ENCODE peak calls at places on chromosomes 5 and 9, in four cellular contexts. One of them, this sample, is unnamed.
A peak's percentile ranks its signal among the peaks of the same experiment; 100 is the strongest.

GRCh38 chr9:17669206-17669605 is 90.3 kb downstream of the SH3GL2 start:
- DNase-seq in suprapubic skin: no peak
- DNase-seq in IMR-90: no peak
- DNase-seq in coronary artery: no peak
- DNase-seq in this sample: no peak

GRCh38 chr5:56011835-56012234 is 17.1 kb upstream of the IL6ST start:
- DNase-seq in suprapubic skin: no peak
- DNase-seq in IMR-90: peak; percentile 97
- DNase-seq in coronary artery: no peak
- DNase-seq in this sample: no peak

GRCh38 chr9:129703667-129704355 is 38.4 kb downstream of the PRRX2 start:
- DNase-seq in suprapubic skin: peak; percentile 79
- DNase-seq in IMR-90: no peak
- DNase-seq in coronary artery: peak; percentile 89
- DNase-seq in this sample: no peak

GRCh38 chr5:136209346-136209910 is 16.5 kb upstream of the SMIM32 start:
- DNase-seq in suprapubic skin: no peak
- DNase-seq in IMR-90: no peak
- DNase-seq in coronary artery: no peak
- DNase-seq in this sample: no peak

GRCh38 chr5:84403773-84404172 is 19.1 kb upstream of the EDIL3 start:
- DNase-seq in suprapubic skin: no peak
- DNase-seq in IMR-90: peak; percentile 97
- DNase-seq in coronary artery: no peak
- DNase-seq in this sample: no peak

GRCh38 chr9:34559616-34560546 is 29.6 kb downstream of the CNTFR start:
- DNase-seq in suprapubic skin: no peak
- DNase-seq in IMR-90: peak; percentile 59
- DNase-seq in coronary artery: no peak
- DNase-seq in this sample: no peak

GRCh38 chr9:137167752-137168574 is 1.9 kb downstream of the LRRC26 start:
- DNase-seq in suprapubic skin: no peak
- DNase-seq in IMR-90: no peak
- DNase-seq in coronary artery: no peak
- DNase-seq in this sample: no peak

GRCh38 chr9:114588671-114589526 is 1.3 kb downstream of the ATP6V1G1 start:
- DNase-seq in suprapubic skin: no peak
- DNase-seq in IMR-90: peak; percentile 84
- DNase-seq in coronary artery: no peak
- DNase-seq in this sample: no peak

GRCh38 chr9:112894699-112895098 is 4.0 kb upstream of the SLC46A2 start:
- DNase-seq in suprapubic skin: no peak
- DNase-seq in IMR-90: no peak
- DNase-seq in coronary artery: no peak
- DNase-seq in this sample: no peak

GRCh38 chr5:92945630-92946097 is 635.4 kb downstream of the NR2F1-AS1 start:
- DNase-seq in suprapubic skin: no peak
- DNase-seq in IMR-90: peak; percentile 28
- DNase-seq in coronary artery: no peak
- DNase-seq in this sample: no peak

GRCh38 chr9:106921341-106921899 is 58.5 kb downstream of the ZNF462 start:
- DNase-seq in suprapubic skin: no peak
- DNase-seq in IMR-90: peak; percentile 84
- DNase-seq in coronary artery: no peak
- DNase-seq in this sample: no peak

GRCh38 chr9:114339130-114339908 is 9.7 kb downstream of the ORM2 start:
- DNase-seq in suprapubic skin: no peak
- DNase-seq in IMR-90: peak; percentile 47
- DNase-seq in coronary artery: no peak
- DNase-seq in this sample: no peak

GRCh38 chr5:191949-192690 is 825 bp downstream of the LRRC14B start:
- DNase-seq in suprapubic skin: no peak
- DNase-seq in IMR-90: no peak
- DNase-seq in coronary artery: no peak
- DNase-seq in this sample: no peak

GRCh38 chr5:158905281-158905680 is 194.4 kb downstream of the EBF1 start:
- DNase-seq in suprapubic skin: no peak
- DNase-seq in IMR-90: no peak
- DNase-seq in coronary artery: no peak
- DNase-seq in this sample: no peak

GRCh38 chr9:136618578-136619547 is 43.9 kb upstream of the EGFL7 start:
- DNase-seq in suprapubic skin: no peak
- DNase-seq in IMR-90: no peak
- DNase-seq in coronary artery: no peak
- DNase-seq in this sample: no peak

GRCh38 chr5:154734670-154735248 is 20.4 kb upstream of the LARP1 start:
- DNase-seq in suprapubic skin: no peak
- DNase-seq in IMR-90: no peak
- DNase-seq in coronary artery: no peak
- DNase-seq in this sample: no peak

GRCh38 chr9:12195456-12195855 is 497.7 kb upstream of the TYRP1 start:
- DNase-seq in suprapubic skin: no peak
- DNase-seq in IMR-90: no peak
- DNase-seq in coronary artery: no peak
- DNase-seq in this sample: no peak

GRCh38 chr9:131585375-131585774 is 40.1 kb downstream of the PRRT1B start:
- DNase-seq in suprapubic skin: no peak
- DNase-seq in IMR-90: peak; percentile 7
- DNase-seq in coronary artery: no peak
- DNase-seq in this sample: no peak

GRCh38 chr5:149728303-149728702 is 1.8 kb upstream of the PPARGC1B start:
- DNase-seq in suprapubic skin: no peak
- DNase-seq in IMR-90: no peak
- DNase-seq in coronary artery: no peak
- DNase-seq in this sample: peak; percentile 29

GRCh38 chr5:146877178-146877681 is 1.3 kb downstream of the PPP2R2B start:
- DNase-seq in suprapubic skin: no peak
- DNase-seq in IMR-90: no peak
- DNase-seq in coronary artery: no peak
- DNase-seq in this sample: no peak

GRCh38 chr9:34983209-34983608 is 6.3 kb upstream of the DNAJB5 start:
- DNase-seq in suprapubic skin: no peak
- DNase-seq in IMR-90: no peak
- DNase-seq in coronary artery: peak; percentile 47
- DNase-seq in this sample: no peak

GRCh38 chr5:62317810-62318209 is 11.8 kb downstream of the KIF2A start:
- DNase-seq in suprapubic skin: no peak
- DNase-seq in IMR-90: no peak
- DNase-seq in coronary artery: no peak
- DNase-seq in this sample: no peak

GRCh38 chr9:128358861-128359260 is 12.3 kb upstream of the URM1 start:
- DNase-seq in suprapubic skin: no peak
- DNase-seq in IMR-90: no peak
- DNase-seq in coronary artery: no peak
- DNase-seq in this sample: no peak

GRCh38 chr5:62375627-62376026 is 28.1 kb downstream of the DIMT1 start:
- DNase-seq in suprapubic skin: no peak
- DNase-seq in IMR-90: no peak
- DNase-seq in coronary artery: no peak
- DNase-seq in this sample: no peak

GRCh38 chr9:137551656-137552534 is at the start of gene MRPL41:
- DNase-seq in suprapubic skin: peak; percentile 90
- DNase-seq in IMR-90: peak; percentile 68
- DNase-seq in coronary artery: peak; percentile 90
- DNase-seq in this sample: peak; percentile 95

GRCh38 chr5:170484459-170484831 is 19.4 kb upstream of the KCNIP1 start:
- DNase-seq in suprapubic skin: no peak
- DNase-seq in IMR-90: no peak
- DNase-seq in coronary artery: no peak
- DNase-seq in this sample: peak; percentile 15

GRCh38 chr9:109139851-109140250 is 20.1 kb upstream of the TMEM245 start:
- DNase-seq in suprapubic skin: no peak
- DNase-seq in IMR-90: no peak
- DNase-seq in coronary artery: no peak
- DNase-seq in this sample: no peak

GRCh38 chr9:119004618-119004990 is 364.6 kb downstream of the BRINP1 start:
- DNase-seq in suprapubic skin: peak; percentile 67
- DNase-seq in IMR-90: peak; percentile 6
- DNase-seq in coronary artery: peak; percentile 94
- DNase-seq in this sample: no peak

GRCh38 chr9:76219555-76220151 is 174.6 kb downstream of the RFK start:
- DNase-seq in suprapubic skin: no peak
- DNase-seq in IMR-90: peak; percentile 10
- DNase-seq in coronary artery: no peak
- DNase-seq in this sample: no peak

GRCh38 chr5:13943691-13944090 is 797 bp downstream of the DNAH5 start:
- DNase-seq in suprapubic skin: no peak
- DNase-seq in IMR-90: no peak
- DNase-seq in coronary artery: no peak
- DNase-seq in this sample: no peak

GRCh38 chr9:78212868-78213267 is 23.0 kb upstream of the CEP78 start:
- DNase-seq in suprapubic skin: no peak
- DNase-seq in IMR-90: no peak
- DNase-seq in coronary artery: no peak
- DNase-seq in this sample: no peak

GRCh38 chr9:78210841-78211301 is 25.0 kb upstream of the CEP78 start:
- DNase-seq in suprapubic skin: no peak
- DNase-seq in IMR-90: no peak
- DNase-seq in coronary artery: no peak
- DNase-seq in this sample: no peak

GRCh38 chr9:78214492-78214891 is 21.4 kb upstream of the CEP78 start:
- DNase-seq in suprapubic skin: no peak
- DNase-seq in IMR-90: no peak
- DNase-seq in coronary artery: no peak
- DNase-seq in this sample: no peak

GRCh38 chr9:78215706-78216105 is 20.2 kb upstream of the CEP78 start:
- DNase-seq in suprapubic skin: no peak
- DNase-seq in IMR-90: peak; percentile 31
- DNase-seq in coronary artery: no peak
- DNase-seq in this sample: no peak

GRCh38 chr9:78213696-78214095 is 22.2 kb upstream of the CEP78 start:
- DNase-seq in suprapubic skin: no peak
- DNase-seq in IMR-90: no peak
- DNase-seq in coronary artery: no peak
- DNase-seq in this sample: no peak
- TF ChIP-seq CTCF in suprapubic skin: no peak
- TF ChIP-seq CTCF in IMR-90: no peak
- TF ChIP-seq CTCF in coronary artery: no peak
- TF ChIP-seq CTCF in this sample: peak; percentile 54

GRCh38 chr5:131265318-131265803 is 1.5 kb downstream of the CDC42SE2 start:
- DNase-seq in suprapubic skin: no peak
- DNase-seq in IMR-90: peak; percentile 38
- DNase-seq in coronary artery: no peak
- DNase-seq in this sample: no peak
- TF ChIP-seq CTCF in suprapubic skin: no peak
- TF ChIP-seq CTCF in IMR-90: peak; percentile 30
- TF ChIP-seq CTCF in coronary artery: no peak
- TF ChIP-seq CTCF in this sample: peak; percentile 71

GRCh38 chr9:89564257-89564878 is 40.4 kb upstream of the GADD45G start:
- DNase-seq in suprapubic skin: no peak
- DNase-seq in IMR-90: no peak
- DNase-seq in coronary artery: no peak
- DNase-seq in this sample: no peak
- TF ChIP-seq CTCF in suprapubic skin: no peak
- TF ChIP-seq CTCF in IMR-90: no peak
- TF ChIP-seq CTCF in coronary artery: no peak
- TF ChIP-seq CTCF in this sample: peak; percentile 29

DNA sequence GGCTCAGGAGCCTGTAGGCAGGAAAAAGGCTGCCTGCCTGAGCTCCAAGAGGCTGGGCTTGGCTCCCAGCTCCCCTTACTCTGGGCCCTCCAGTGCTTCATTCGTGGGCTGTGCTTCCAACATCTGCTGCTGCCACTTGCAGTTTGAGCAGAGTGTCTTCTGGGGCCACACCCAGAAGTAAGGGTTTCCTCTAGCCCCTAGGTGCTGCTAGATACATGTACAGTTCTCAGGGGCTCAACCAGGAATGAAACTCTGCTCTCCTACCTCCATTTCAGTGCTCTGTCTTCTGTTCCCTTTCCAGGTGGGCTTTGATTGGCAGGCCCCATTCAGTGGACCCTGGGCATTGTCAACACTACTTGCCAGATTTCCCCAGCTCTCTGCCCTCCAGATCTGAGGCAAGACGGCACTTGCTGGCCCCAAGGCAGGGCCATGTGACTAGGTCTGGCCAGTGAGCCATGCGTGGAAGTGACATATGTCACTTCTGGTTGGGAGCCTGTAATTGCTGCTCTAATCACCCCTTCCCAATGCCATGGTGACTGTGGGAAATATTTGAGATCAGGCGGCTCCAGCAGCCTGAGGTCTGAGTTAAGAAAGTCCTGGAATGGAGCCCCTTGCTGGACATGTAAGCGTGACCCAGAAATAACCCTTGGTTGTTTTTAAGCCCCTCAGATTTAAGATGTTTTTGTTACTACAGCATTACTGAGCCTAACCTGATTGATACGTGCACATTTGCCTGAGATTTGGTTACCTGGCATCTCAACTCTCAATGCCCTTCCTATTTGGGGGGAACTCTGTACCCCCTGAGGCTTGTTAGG is 9.4 kb upstream of the BOD1 start:
- DNase-seq in suprapubic skin: no peak
- DNase-seq in IMR-90: no peak
- DNase-seq in coronary artery: no peak
- DNase-seq in this sample: no peak
- TF ChIP-seq CTCF in suprapubic skin: no peak
- TF ChIP-seq CTCF in IMR-90: peak; percentile 9
- TF ChIP-seq CTCF in coronary artery: no peak
- TF ChIP-seq CTCF in this sample: no peak

GRCh38 chr5:66796306-66797292 is 200.4 kb downstream of the MAST4 start:
- DNase-seq in suprapubic skin: no peak
- DNase-seq in IMR-90: peak; percentile 3
- DNase-seq in coronary artery: no peak
- DNase-seq in this sample: no peak
- TF ChIP-seq CTCF in suprapubic skin: no peak
- TF ChIP-seq CTCF in IMR-90: no peak
- TF ChIP-seq CTCF in coronary artery: no peak
- TF ChIP-seq CTCF in this sample: peak; percentile 49

DNA sequence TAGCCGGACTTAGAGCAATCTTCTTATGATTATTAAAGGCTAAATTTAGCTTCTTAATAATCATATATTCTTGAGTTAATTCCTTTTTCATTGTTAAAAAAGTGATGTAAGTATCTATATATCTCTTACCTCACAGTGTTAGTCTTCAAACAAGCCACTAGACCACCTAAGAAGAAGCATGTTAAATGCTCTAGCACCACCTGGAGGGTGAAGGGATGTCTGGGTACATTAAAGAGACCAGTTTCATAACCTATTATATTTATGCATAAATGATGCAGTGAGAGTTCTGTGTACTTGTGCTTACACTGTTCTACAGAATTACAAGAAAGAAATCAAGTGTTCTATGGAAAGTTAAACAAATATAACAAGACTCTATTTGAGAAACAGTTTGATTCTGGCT is 55.9 kb upstream of the SLCO6A1 start:
- DNase-seq in suprapubic skin: no peak
- DNase-seq in IMR-90: no peak
- DNase-seq in coronary artery: no peak
- DNase-seq in this sample: no peak
- TF ChIP-seq CTCF in suprapubic skin: no peak
- TF ChIP-seq CTCF in IMR-90: no peak
- TF ChIP-seq CTCF in coronary artery: no peak
- TF ChIP-seq CTCF in this sample: peak; percentile 37

This sample was measured in type B pancreatic cell.